ENCODE peak calls at places on chromosomes 12 and 14, in four cellular contexts. J, R, Z and T are unnamed samples.

GRCh38 chr14:55938249-55938791 is 179.9 kb upstream of the PELI2 start:
- DNase-seq in R (no peak), Z (no peak), J (peak), T (peak)

GRCh38 chr12:119627019-119627643 is 33.6 kb downstream of the TMEM233 start:
- DNase-seq in Z (no peak), J (no peak), R (no peak), T (no peak)

GRCh38 chr12:23376238-23376637 is 573.2 kb downstream of the SOX5 start:
- DNase-seq in Z (no peak), J (no peak), R (no peak), T (no peak)

GRCh38 chr12:123265851-123266678 is 5.6 kb downstream of the CDK2AP1 start:
- DNase-seq in R (no peak), Z (no peak), J (no peak), T (no peak)

GRCh38 chr12:119302334-119303132 is 32.0 kb upstream of the CCDC60 start:
- DNase-seq in R (no peak), Z (no peak), J (no peak), T (no peak)

GRCh38 chr12:130651188-130651587 is 64.9 kb downstream of the RIMBP2 start:
- DNase-seq in J (no peak), R (no peak), Z (no peak), T (no peak)

GRCh38 chr12:112178796-112179195 is 53.4 kb downstream of the TRAFD1 start:
- DNase-seq in R (no peak), J (no peak), Z (no peak), T (no peak)

GRCh38 chr14:65101631-65102440 is 481 bp downstream of the MAX start:
- DNase-seq in Z (peak), R (peak), J (no peak), T (peak)

GRCh38 chr14:50047274-50047676 is 69.1 kb downstream of the VCPKMT start:
- DNase-seq in R (no peak), Z (no peak), J (no peak), T (no peak)

GRCh38 chr14:51431033-51431709 is 191.1 kb downstream of the TMX1 start:
- DNase-seq in Z (no peak), R (no peak), J (no peak), T (no peak)

GRCh38 chr14:36952702-36953101 is 219.7 kb downstream of the SLC25A21 start:
- DNase-seq in J (peak), R (no peak), Z (no peak), T (peak)